ENCODE peak calls at places on chromosomes 6 and 20, in four cellular contexts. E is ovary, T is esophagus squamous epithelium, Y is vagina. A is an unnamed sample. For H3K9me3 and H3K4me1, the result is how much of the 10 kb centered on the place peaks cover.

GRCh38 chr6:140052757-140053729 is 678.6 kb upstream of the CITED2 start:
- DNase-seq in E (no peak), T (no peak), Y (no peak), A (no peak)

GRCh38 chr6:37800904-37801669 is 18.4 kb upstream of the ZFAND3 start:
- DNase-seq in E (no peak), T (no peak), Y (no peak), A (no peak)

GRCh38 chr6:13924949-13925881 is at the start of gene RNF182:
- DNase-seq in E (no peak), T (no peak), Y (no peak), A (no peak)

GRCh38 chr6:165010556-165011535 is 298.6 kb downstream of the C6orf118 start:
- DNase-seq in E (no peak), T (no peak), Y (no peak), A (no peak)

GRCh38 chr6:219641-220198 is 72.6 kb upstream of the DUSP22 start:
- DNase-seq in E (no peak), T (no peak), Y (no peak), A (peak)

GRCh38 chr6:39508513-39508912 is 186.0 kb upstream of the KCNK16 start:
- DNase-seq in E (no peak), T (no peak), Y (no peak), A (no peak)

GRCh38 chr6:92989656-92990055 is 429.7 kb downstream of the EPHA7 start:
- DNase-seq in E (no peak), T (no peak), Y (no peak), A (no peak)

GRCh38 chr6:111552241-111552744 is 53.4 kb downstream of the TRAF3IP2 start:
- DNase-seq in E (peak), T (no peak), Y (no peak), A (peak)

GRCh38 chr6:29941476-29941875 is 856 bp upstream of the HLA-A start:
- DNase-seq in E (no peak), T (no peak), Y (no peak), A (no peak)

GRCh38 chr6:134331255-134331654 is 13.3 kb upstream of the SGK1 start:
- DNase-seq in E (no peak), T (no peak), Y (no peak), A (no peak)

GRCh38 chr6:37239511-37239910 is 18.1 kb upstream of the TBC1D22B start:
- DNase-seq in E (no peak), T (no peak), Y (no peak), A (no peak)

GRCh38 chr6:92888316-92888715 is 531.0 kb downstream of the EPHA7 start:
- DNase-seq in E (no peak), T (no peak), Y (no peak), A (no peak)

GRCh38 chr20:18712877-18713276 is 100.7 kb upstream of the SCP2D1 start:
- DNase-seq in E (no peak), T (no peak), Y (no peak), A (no peak)

GRCh38 chr6:125798734-125799510 is 8.2 kb downstream of the NCOA7 start:
- DNase-seq in E (no peak), T (no peak), Y (no peak), A (no peak)

GRCh38 chr6:148932731-148933130 is 185.9 kb downstream of the UST start:
- DNase-seq in E (no peak), T (no peak), Y (no peak), A (no peak)

GRCh38 chr20:20024942-20025341 is 7.8 kb downstream of the NAA20 start:
- DNase-seq in E (no peak), T (no peak), Y (no peak), A (no peak)

GRCh38 chr6:158259845-158260244 is 52.4 kb upstream of the TULP4 start:
- DNase-seq in E (no peak), T (no peak), Y (no peak), A (no peak)

GRCh38 chr6:142570221-142570671 is 268.4 kb downstream of the ADGRG6 start:
- DNase-seq in E (no peak), T (no peak), Y (no peak), A (no peak)

GRCh38 chr6:153392156-153392555 is 261.1 kb upstream of the RGS17 start:
- DNase-seq in E (no peak), T (no peak), Y (no peak), A (no peak)

GRCh38 chr6:95091823-95092436 is 485.4 kb upstream of the MANEA start:
- DNase-seq in E (no peak), T (no peak), Y (no peak), A (no peak)

GRCh38 chr6:27839303-27840081 is 72.7 kb downstream of the OR2B2 start:
- DNase-seq in E (peak), T (no peak), Y (no peak), A (peak)

GRCh38 chr20:53034899-53035298 is 62.7 kb downstream of the TSHZ2 start:
- DNase-seq in E (no peak), T (no peak), Y (no peak), A (no peak)

GRCh38 chr6:14149053-14149746 is 31.6 kb downstream of the CD83 start:
- DNase-seq in E (no peak), T (no peak), Y (no peak), A (no peak)

GRCh38 chr6:3414704-3415453 is 42.0 kb downstream of the SLC22A23 start:
- DNase-seq in E (no peak), T (no peak), Y (no peak), A (no peak)

GRCh38 chr20:51403465-51404220 is 138.9 kb downstream of the NFATC2 start:
- DNase-seq in E (no peak), T (no peak), Y (no peak), A (no peak)

GRCh38 chr20:51409192-51409875 is 133.2 kb downstream of the NFATC2 start:
- DNase-seq in E (no peak), T (no peak), Y (no peak), A (no peak)

GRCh38 chr20:51400051-51400926 is 142.2 kb downstream of the NFATC2 start:
- DNase-seq in E (no peak), T (peak), Y (no peak), A (no peak)

GRCh38 chr20:51402201-51402600 is 140.3 kb downstream of the NFATC2 start:
- DNase-seq in E (no peak), T (no peak), Y (no peak), A (no peak)

GRCh38 chr20:51404297-51405060 is 138.0 kb downstream of the NFATC2 start:
- DNase-seq in E (no peak), T (peak), Y (no peak), A (no peak)
- TF ChIP-seq POLR2A in E (no peak), T (no peak), Y (no peak), A (no peak)

GRCh38 chr20:4905195-4905594 is 96.1 kb downstream of the SLC23A2 start:
- DNase-seq in E (no peak), T (no peak), Y (no peak), A (no peak)
- H3K9me3 ChIP-seq in E (under half), T (under half), Y (under half), A (under half)

GRCh38 chr6:18489335-18489734 is 102.2 kb downstream of the RNF144B start:
- DNase-seq in E (no peak), T (no peak), Y (no peak), A (no peak)
- H3K4me1 ChIP-seq in E (under half), T (under half), Y (under half), A (under half)

GRCh38 chr6:45678063-45678620 is 300.4 kb upstream of the SUPT3H start:
- DNase-seq in E (no peak), T (no peak), Y (peak), A (no peak)
- TF ChIP-seq POLR2A in E (no peak), T (no peak), Y (no peak), A (no peak)

GRCh38 chr6:11101417-11101816 is 7.8 kb downstream of the SMIM13 start:
- DNase-seq in E (no peak), T (no peak), Y (no peak), A (no peak)

GRCh38 chr6:11097476-11097875 is 3.8 kb downstream of the SMIM13 start:
- DNase-seq in E (no peak), T (no peak), Y (no peak), A (no peak)

GRCh38 chr6:11098009-11098408 is 4.4 kb downstream of the SMIM13 start:
- DNase-seq in E (no peak), T (no peak), Y (no peak), A (no peak)

DNA sequence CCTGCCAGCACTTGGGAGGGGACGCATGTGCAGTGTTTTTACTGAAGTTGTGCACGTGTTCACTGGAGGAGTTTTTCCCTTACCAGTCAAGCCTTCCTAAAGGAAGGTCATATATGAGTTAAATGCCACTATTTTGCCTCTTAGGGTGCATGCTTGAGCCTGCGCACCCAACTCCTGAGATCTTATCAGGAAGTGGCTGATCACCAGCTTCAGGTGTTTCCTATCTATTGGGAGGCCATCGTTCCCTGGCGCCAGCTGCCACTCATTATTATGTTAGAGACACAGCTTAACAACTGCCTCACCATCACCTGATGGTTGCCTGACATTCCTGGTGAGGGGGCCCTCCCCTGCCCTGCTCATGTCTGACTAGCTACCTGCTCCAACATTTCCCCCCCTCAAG is 8.5 kb downstream of the ERVFRD-1 start:
- DNase-seq in E (no peak), T (no peak), Y (no peak), A (no peak)
- H3K9me3 ChIP-seq in E (under half), T (under half), Y (under half), A (under half)

DNA sequence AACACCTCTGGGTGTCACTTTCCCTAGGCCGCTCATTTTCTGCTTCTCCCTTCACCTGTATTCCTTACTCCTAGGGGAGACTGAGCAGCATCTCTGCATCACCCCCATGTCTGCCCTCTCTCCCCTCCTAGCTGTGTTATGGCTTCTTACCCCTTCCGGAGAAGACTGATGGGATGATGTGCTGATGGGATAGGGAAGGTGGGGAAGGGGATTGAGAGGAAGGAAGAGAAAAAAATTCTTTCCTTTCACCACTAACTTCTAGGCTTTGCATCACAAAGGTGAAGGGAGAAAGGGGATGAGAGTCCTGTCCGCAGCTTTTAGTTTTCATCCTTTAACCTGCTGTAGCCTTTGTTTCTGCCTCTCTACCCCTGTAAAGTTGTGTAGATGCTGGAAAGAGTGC is 26.7 kb downstream of the AKAP7 start:
- DNase-seq in E (no peak), T (no peak), Y (no peak), A (no peak)
- H3K4me1 ChIP-seq in E (under half), T (under half), Y (under half), A (under half)

A was measured in heart left ventricle.